ENCODE peak calls at places on chromosomes 4 and X, in four cellular contexts. D, W, H and Y are unnamed samples.

GRCh38 chr4:88143504-88143903 is 14.9 kb downstream of the ABCG2 start:
- DNase-seq in D (no peak), W (peak; percentile 90), H (peak; percentile 55), Y (no peak)

GRCh38 chr4:20831746-20832145 is 131.5 kb downstream of the PACRGL start:
- DNase-seq in D (no peak), W (no peak), H (peak; percentile 23), Y (no peak)

GRCh38 chrX:16573781-16574180 is 76.2 kb upstream of the S100G start:
- DNase-seq in D (no peak), W (peak; percentile 76), H (peak; percentile 84), Y (no peak)

GRCh38 chr4:100049872-100050271 is 99.8 kb upstream of the H2AZ1 start:
- DNase-seq in D (no peak), W (peak; percentile 10), H (no peak), Y (no peak)

GRCh38 chr4:38454284-38454683 is 209.7 kb upstream of the KLF3 start:
- DNase-seq in D (no peak), W (no peak), H (no peak), Y (no peak)

GRCh38 chr4:90443231-90443630 is 316.0 kb downstream of the CCSER1 start:
- DNase-seq in D (no peak), W (no peak), H (no peak), Y (no peak)

GRCh38 chr4:161601011-161601410 is 562.8 kb downstream of the FSTL5 start:
- DNase-seq in D (no peak), W (no peak), H (no peak), Y (no peak)

GRCh38 chr4:56424697-56425514 is 10.5 kb downstream of the PPAT start:
- DNase-seq in D (no peak), W (peak; percentile 45), H (peak; percentile 71), Y (no peak)

GRCh38 chr4:82785248-82786003 is 13.2 kb downstream of the SCD5 start:
- DNase-seq in D (no peak), W (peak; percentile 88), H (peak; percentile 96), Y (no peak)

DNA sequence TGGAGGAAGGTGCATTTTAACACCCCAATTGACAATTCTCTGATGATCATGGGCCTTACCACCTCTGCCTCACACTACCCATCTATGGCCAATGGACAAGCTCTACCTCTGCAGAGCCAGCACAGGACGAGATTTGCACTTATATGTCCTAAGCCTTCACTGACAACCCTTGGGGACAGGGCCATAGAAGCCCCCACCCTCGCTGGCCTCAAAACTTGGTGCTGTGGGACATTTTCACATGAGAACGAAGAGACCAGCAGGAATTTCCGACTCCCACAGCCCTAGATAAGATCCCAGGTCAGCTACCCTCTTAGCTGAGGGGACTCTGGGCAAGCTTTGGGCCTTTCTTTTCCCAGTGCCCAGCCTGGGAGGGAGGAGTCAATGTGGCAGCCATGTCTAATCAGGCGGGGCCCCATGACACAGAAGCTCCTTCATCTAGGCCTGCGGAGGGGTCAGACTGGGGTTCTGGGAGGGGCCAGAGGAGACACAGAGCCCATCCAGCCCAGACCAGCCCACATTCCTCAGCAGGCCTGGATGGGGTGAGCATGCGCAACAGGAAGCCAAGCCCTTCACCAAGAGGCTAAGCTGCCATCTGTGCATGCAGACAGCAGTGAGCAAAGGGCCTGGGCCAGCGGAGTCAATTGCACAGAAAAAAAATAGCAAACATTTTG is 12.1 kb downstream of the PJA1 start:
- DNase-seq in D (peak; percentile 56), W (peak; percentile 34), H (no peak), Y (no peak)
- H3K27ac ChIP-seq in D (no peak overlapping the region), W (no peak overlapping the region), H (no peak overlapping the region), Y (no peak overlapping the region)

DNA sequence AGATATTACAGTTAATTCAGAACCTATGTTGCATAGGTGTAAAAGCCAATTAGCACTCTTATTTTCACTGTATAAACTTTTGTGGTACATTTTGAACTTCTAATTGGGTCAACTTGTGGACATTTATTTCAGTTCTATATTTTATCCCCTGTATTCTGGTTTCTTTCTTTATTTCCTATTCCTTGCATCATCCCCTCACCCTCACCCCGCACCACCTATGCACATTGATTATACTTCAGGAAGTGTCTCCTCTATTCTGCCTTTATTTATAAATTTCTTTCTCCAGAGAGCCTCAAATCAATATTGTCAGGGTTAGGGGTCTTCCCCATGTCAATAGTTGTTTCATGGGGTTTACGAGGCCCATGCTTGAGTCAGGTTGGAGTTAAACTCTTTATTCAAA is 83.1 kb downstream of the TEX13C start:
- DNase-seq in D (no peak), W (no peak), H (no peak), Y (no peak)
- H3K27ac ChIP-seq in D (no peak overlapping the region), W (no peak overlapping the region), H (no peak overlapping the region), Y (no peak overlapping the region)

DNA sequence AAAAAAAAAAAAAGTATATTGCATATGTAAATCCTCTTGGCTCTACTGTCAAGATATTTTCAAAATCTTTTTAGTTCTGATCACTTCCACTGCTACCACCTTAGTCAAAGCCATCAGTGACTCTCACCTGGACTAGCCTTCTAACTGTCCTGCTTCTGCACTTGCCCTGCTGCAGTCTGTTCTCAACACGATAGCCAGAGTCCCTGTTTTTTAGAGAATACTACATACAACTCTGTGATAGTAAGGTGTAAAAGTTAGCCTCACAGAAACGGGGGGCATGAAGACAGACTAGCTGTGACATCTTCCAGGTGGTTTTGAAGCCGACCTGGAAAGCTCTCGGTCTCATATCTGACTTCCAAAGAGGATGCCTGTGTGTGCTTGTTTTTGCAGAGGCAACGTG is 24.6 kb downstream of the EIF2S3 start:
- DNase-seq in D (no peak), W (no peak), H (no peak), Y (no peak)
- H3K27ac ChIP-seq in D (no peak overlapping the region), W (no peak overlapping the region), H (no peak overlapping the region), Y (no peak overlapping the region)

GRCh38 chrX:39688219-39688575 is 409.6 kb downstream of the BCOR start:
- DNase-seq in D (no peak), W (no peak), H (no peak), Y (no peak)
- H3K27ac ChIP-seq in D (no peak overlapping the region), W (no peak overlapping the region), H (no peak overlapping the region), Y (no peak overlapping the region)